ENCODE peak calls at places on chromosomes 3 and 15, in eight cellular contexts. N, A, F, Y, S, V, G and Q are unnamed samples.

GRCh38 chr15:90609254-90610185 is 79.8 kb downstream of the CRTC3 start:
- DNase-seq in Y (no peak), V (no peak), G (no peak), S (no peak), N (no peak), A (no peak), F (no peak), Q (no peak)

GRCh38 chr15:100216177-100216576 is 125.6 kb downstream of the ADAMTS17 start:
- DNase-seq in Y (no peak), S (no peak), N (no peak), A (no peak), F (no peak), V (no peak), G (no peak), Q (no peak)

GRCh38 chr3:18062289-18063025 is 320.0 kb upstream of the TBC1D5 start:
- DNase-seq in A (no peak), G (peak), F (no peak), Y (no peak), N (no peak), S (no peak), V (no peak), Q (no peak)

GRCh38 chr3:33403756-33404155 is 36.4 kb downstream of the UBP1 start:
- DNase-seq in N (no peak), F (no peak), A (no peak), S (no peak), G (peak), V (no peak), Y (no peak), Q (no peak)

GRCh38 chr3:125116311-125117069 is 60.7 kb upstream of the HEG1 start:
- DNase-seq in G (no peak), V (no peak), A (no peak), F (no peak), N (no peak), Y (peak), S (peak), Q (no peak)

GRCh38 chr15:74208496-74208895 is 5.9 kb upstream of the STRA6 start:
- DNase-seq in G (no peak), F (no peak), N (no peak), V (no peak), S (no peak), A (no peak), Y (no peak), Q (no peak)

GRCh38 chr3:10707984-10708868 is 107.8 kb upstream of the SLC6A11 start:
- DNase-seq in N (no peak), F (peak), Y (no peak), S (no peak), A (no peak), V (no peak), G (no peak), Q (no peak)

GRCh38 chr3:69972672-69973071 is 26.9 kb upstream of the SAMMSON start:
- DNase-seq in G (no peak), A (no peak), S (no peak), Y (no peak), N (no peak), F (no peak), V (no peak), Q (no peak)

GRCh38 chr3:24496529-24497482 is 2.2 kb upstream of the THRB start:
- DNase-seq in Y (peak), V (no peak), G (peak), A (no peak), F (peak), N (no peak), S (peak), Q (peak)

GRCh38 chr3:60281970-60282369 is 969.3 kb downstream of the FHIT start:
- DNase-seq in V (no peak), F (no peak), N (no peak), G (no peak), S (no peak), A (no peak), Y (no peak), Q (no peak)

GRCh38 chr3:88101142-88101541 is 42.1 kb downstream of the ZNF654 start:
- DNase-seq in V (no peak), Y (no peak), F (no peak), G (no peak), S (no peak), A (no peak), N (no peak), Q (no peak)

GRCh38 chr3:137222736-137223135 is 265.0 kb downstream of the IL20RB start:
- DNase-seq in N (no peak), S (no peak), F (no peak), V (no peak), A (no peak), Y (no peak), G (no peak), Q (no peak)

GRCh38 chr3:123110953-123111615 is 44.3 kb downstream of the PDIA5 start:
- DNase-seq in A (no peak), S (no peak), F (no peak), G (no peak), N (no peak), Y (no peak), V (no peak), Q (no peak)

GRCh38 chr3:112774293-112774926 is 72.3 kb downstream of the CD200R1L start:
- DNase-seq in S (no peak), A (no peak), F (no peak), Y (no peak), V (no peak), N (no peak), G (peak), Q (no peak)

GRCh38 chr3:171173732-171174131 is 147.2 kb upstream of the SLC2A2 start:
- DNase-seq in V (no peak), N (no peak), Y (no peak), G (no peak), S (no peak), F (peak), A (no peak), Q (no peak)

GRCh38 chr3:11335056-11335608 is 62.9 kb downstream of the ATG7 start:
- DNase-seq in N (peak), A (no peak), V (no peak), S (peak), F (no peak), G (peak), Y (no peak), Q (peak)

GRCh38 chr15:96261575-96262034 is 68.9 kb upstream of the NR2F2 start:
- DNase-seq in A (peak), V (no peak), G (no peak), S (no peak), F (no peak), N (no peak), Y (no peak), Q (no peak)

GRCh38 chr15:90882781-90883525 is 1.4 kb upstream of the FES start:
- DNase-seq in F (no peak), V (no peak), S (no peak), A (no peak), Y (no peak), G (no peak), N (no peak), Q (no peak)

GRCh38 chr15:80323285-80323684 is 71.3 kb upstream of the CTXND1 start:
- DNase-seq in Y (no peak), F (no peak), V (no peak), S (no peak), A (no peak), G (no peak), N (no peak), Q (no peak)

GRCh38 chr3:20637729-20638128 is 451.7 kb upstream of the SGO1 start:
- DNase-seq in G (no peak), S (no peak), V (no peak), F (no peak), N (no peak), A (no peak), Y (no peak), Q (no peak)

GRCh38 chr15:91942676-91943417 is 89.3 kb downstream of the SLCO3A1 start:
- DNase-seq in V (no peak), S (peak), N (peak), G (peak), F (peak), Y (peak), A (peak), Q (no peak)

GRCh38 chr3:16249336-16249735 is 15.4 kb downstream of the DPH3 start:
- DNase-seq in A (no peak), G (peak), F (no peak), Y (no peak), N (no peak), V (no peak), S (no peak), Q (no peak)

GRCh38 chr15:71461748-71462147 is 346.5 kb downstream of the THSD4 start:
- DNase-seq in G (no peak), Y (no peak), A (no peak), F (no peak), S (no peak), N (no peak), V (no peak), Q (no peak)

GRCh38 chr3:47791193-47791855 is 9.6 kb upstream of the SMARCC1 start:
- DNase-seq in F (no peak), N (no peak), G (no peak), Y (no peak), A (no peak), V (no peak), S (no peak), Q (no peak)

GRCh38 chr3:34364345-34364744 is 565.9 kb downstream of the PDCD6IP start:
- DNase-seq in N (no peak), G (no peak), A (no peak), V (no peak), F (no peak), S (no peak), Y (no peak), Q (no peak)

GRCh38 chr15:91866971-91867372 is 13.5 kb downstream of the SLCO3A1 start:
- DNase-seq in G (no peak), V (no peak), F (no peak), A (no peak), N (no peak), S (no peak), Y (peak), Q (no peak)

GRCh38 chr3:173644086-173645082 is 246.8 kb downstream of the NLGN1 start:
- DNase-seq in Y (no peak), G (no peak), S (no peak), V (no peak), A (no peak), F (no peak), N (no peak), Q (no peak)

GRCh38 chr3:196281962-196282361 is 5.6 kb downstream of the PCYT1A start:
- DNase-seq in Y (no peak), S (no peak), G (no peak), N (no peak), A (no peak), F (no peak), V (no peak), Q (no peak)

GRCh38 chr3:42846682-42847522 is 28.8 kb downstream of the CYP8B1 start:
- DNase-seq in F (no peak), Y (no peak), V (no peak), A (no peak), S (no peak), N (no peak), G (no peak), Q (peak)

GRCh38 chr3:190728574-190729246 is 133.8 kb downstream of the GMNC start:
- DNase-seq in A (no peak), V (no peak), N (no peak), G (no peak), F (no peak), Y (no peak), S (no peak), Q (no peak)